ENCODE peak calls at places on chromosomes 6 and 20, in nine cellular contexts. D, G, A, S, N, C, Y, I and B are unnamed samples.

GRCh38 chr20:43938932-43939761 is 24.5 kb downstream of the TOX2 start:
- DNase-seq in D (peak), N (no peak), G (no peak), S (no peak), I (peak), C (no peak), A (no peak), Y (peak), B (no peak)

GRCh38 chr20:63930971-63931553 is 25.2 kb downstream of the UCKL1 start:
- DNase-seq in I (no peak), S (no peak), A (no peak), C (no peak), G (no peak), N (no peak), Y (peak), D (no peak), B (no peak)

GRCh38 chr6:25963426-25964123 is 973 bp downstream of the TRIM38 start:
- DNase-seq in Y (no peak), I (peak), D (peak), G (no peak), A (no peak), S (no peak), N (no peak), C (no peak), B (no peak)

GRCh38 chr6:132715204-132715603 is 1.3 kb upstream of the VNN1 start:
- DNase-seq in I (no peak), N (no peak), A (peak), D (peak), G (no peak), Y (no peak), C (peak), S (no peak), B (no peak)

GRCh38 chr6:63430985-63431519 is 111.3 kb upstream of the LGSN start:
- DNase-seq in Y (no peak), N (no peak), C (no peak), G (no peak), D (no peak), S (no peak), I (no peak), A (no peak), B (no peak)

GRCh38 chr6:26592649-26593048 is 4.1 kb upstream of the ABT1 start:
- DNase-seq in I (no peak), S (no peak), C (no peak), Y (no peak), N (no peak), A (no peak), G (no peak), D (peak), B (no peak)

GRCh38 chr20:13261460-13262301 is 40.6 kb downstream of the ISM1 start:
- DNase-seq in N (no peak), S (peak), A (peak), C (no peak), D (peak), Y (peak), G (peak), I (peak), B (peak)

GRCh38 chr20:31833931-31834521 is 11.4 kb downstream of the FOXS1 start:
- DNase-seq in C (no peak), Y (no peak), A (peak), D (no peak), I (no peak), S (no peak), G (no peak), N (no peak), B (no peak)

GRCh38 chr6:6596529-6596928 is 8.0 kb downstream of the LY86 start:
- DNase-seq in Y (peak), D (no peak), G (no peak), S (no peak), I (no peak), C (no peak), N (no peak), A (no peak), B (no peak)

GRCh38 chr6:2231438-2231837 is 14.0 kb downstream of the GMDS start:
- DNase-seq in S (no peak), N (no peak), D (peak), A (no peak), I (peak), C (no peak), G (no peak), Y (no peak), B (no peak)

GRCh38 chr20:51759769-51760510 is 8.2 kb downstream of the ATP9A start:
- DNase-seq in G (no peak), N (no peak), A (peak), D (no peak), C (no peak), I (no peak), Y (no peak), S (no peak), B (no peak)

GRCh38 chr6:39865011-39865888 is 69.0 kb downstream of the MOCS1 start:
- DNase-seq in D (peak), G (peak), C (no peak), Y (peak), S (peak), N (no peak), A (peak), I (peak), B (peak)

GRCh38 chr20:44460795-44461141 is 14.9 kb upstream of the TTPAL start:
- DNase-seq in N (no peak), Y (no peak), G (no peak), I (no peak), D (peak), A (no peak), C (peak), S (no peak), B (no peak)

GRCh38 chr6:90195094-90195793 is 101.4 kb downstream of the BACH2 start:
- DNase-seq in Y (no peak), C (no peak), S (no peak), A (no peak), G (no peak), D (no peak), I (no peak), N (no peak), B (no peak)

GRCh38 chr20:63738687-63739128 is 868 bp upstream of the SLC2A4RG start:
- DNase-seq in A (peak), S (no peak), C (no peak), I (no peak), Y (peak), G (peak), N (no peak), D (no peak), B (peak)

GRCh38 chr6:51049288-51049982 is 230.8 kb downstream of the TFAP2B start:
- DNase-seq in A (no peak), S (no peak), G (no peak), I (no peak), C (no peak), D (no peak), N (no peak), Y (no peak), B (no peak)

GRCh38 chr6:117352466-117353081 is 73.2 kb downstream of the ROS1 start:
- DNase-seq in C (no peak), N (no peak), Y (no peak), I (no peak), G (no peak), A (no peak), D (peak), S (no peak), B (no peak)

GRCh38 chr6:74128536-74128935 is 432.5 kb downstream of the CD109 start:
- DNase-seq in A (no peak), S (no peak), D (no peak), Y (no peak), N (no peak), G (no peak), I (no peak), C (no peak), B (no peak)

GRCh38 chr6:97085772-97086171 is 161.2 kb downstream of the KLHL32 start:
- DNase-seq in I (no peak), A (no peak), C (no peak), S (no peak), D (no peak), Y (no peak), N (no peak), G (no peak), B (no peak)

GRCh38 chr6:42099340-42100028 is 42.9 kb downstream of the C6orf132 start:
- DNase-seq in I (no peak), D (peak), C (no peak), Y (no peak), S (no peak), G (no peak), A (no peak), N (no peak), B (no peak)

GRCh38 chr20:58421497-58421850 is 32.4 kb downstream of the VAPB start:
- DNase-seq in N (no peak), G (no peak), Y (no peak), A (peak), D (no peak), I (no peak), S (no peak), C (no peak), B (no peak)

GRCh38 chr6:149563928-149564325 is 2.2 kb upstream of the GINM1 start:
- DNase-seq in Y (no peak), S (no peak), G (no peak), D (no peak), A (no peak), I (no peak), N (no peak), C (no peak), B (no peak)

GRCh38 chr20:4190792-4191519 is 175.6 kb upstream of the RNF24 start:
- DNase-seq in C (no peak), S (no peak), N (no peak), G (no peak), I (peak), D (no peak), Y (no peak), A (no peak), B (no peak)

GRCh38 chr6:83057705-83058321 is 7.8 kb downstream of the UBE3D start:
- DNase-seq in S (no peak), D (peak), I (peak), Y (peak), C (peak), A (no peak), G (no peak), N (no peak), B (no peak)

GRCh38 chr6:79117752-79118151 is 39.7 kb upstream of the PHIP start:
- DNase-seq in I (no peak), S (no peak), A (no peak), N (no peak), Y (no peak), G (no peak), D (peak), C (no peak), B (no peak)

GRCh38 chr6:119728220-119728750 is 378.7 kb upstream of the MAN1A1 start:
- DNase-seq in C (no peak), G (no peak), A (no peak), S (no peak), N (no peak), D (no peak), Y (no peak), I (no peak), B (no peak)

GRCh38 chr6:141326426-141326825 is 806.3 kb upstream of the GJE1 start:
- DNase-seq in I (no peak), Y (no peak), D (peak), G (no peak), C (no peak), A (no peak), N (peak), S (peak), B (peak)

GRCh38 chr6:1839315-1839714 is 229.6 kb downstream of the FOXC1 start:
- DNase-seq in A (no peak), I (no peak), S (no peak), Y (no peak), N (no peak), D (no peak), G (no peak), C (no peak), B (no peak)

GRCh38 chr20:50663095-50663821 is 28.1 kb downstream of the RIPOR3 start:
- DNase-seq in G (no peak), I (no peak), S (no peak), A (peak), Y (peak), D (peak), N (no peak), C (no peak), B (no peak)

GRCh38 chr6:11050735-11051134 is 6.6 kb upstream of the ELOVL2 start:
- DNase-seq in G (no peak), N (no peak), C (no peak), D (peak), S (no peak), Y (no peak), I (no peak), A (no peak), B (no peak)

GRCh38 chr6:151461673-151462072 is 9.7 kb upstream of the RMND1 start:
- DNase-seq in A (no peak), C (no peak), I (no peak), S (no peak), Y (no peak), N (no peak), G (no peak), D (no peak), B (no peak)

GRCh38 chr6:349491-349921 is 42.0 kb upstream of the IRF4 start:
- DNase-seq in S (no peak), Y (no peak), D (no peak), C (no peak), G (no peak), A (no peak), I (no peak), N (no peak), B (no peak)

GRCh38 chr6:48150701-48151100 is 39.7 kb upstream of the PTCHD4 start:
- DNase-seq in Y (no peak), A (no peak), C (no peak), D (no peak), G (no peak), S (no peak), I (no peak), N (no peak), B (no peak)

GRCh38 chr20:50673146-50673830 is 18.1 kb downstream of the RIPOR3 start:
- DNase-seq in A (peak), Y (no peak), N (no peak), G (peak), S (no peak), I (no peak), D (no peak), C (no peak), B (no peak)

GRCh38 chr6:27582928-27583725 is 110.2 kb upstream of the ZNF184 start:
- DNase-seq in N (no peak), D (peak), A (peak), C (no peak), I (no peak), S (peak), Y (no peak), G (no peak), B (no peak)